ENCODE peak calls at places on chromosomes 6 and 20, in seven cellular contexts. One of them, this sample, is unnamed.

GRCh38 chr6:143696327-143697000 is 18.7 kb downstream of the PHACTR2 start:
- DNase-seq in colonic mucosa: no peak
- DNase-seq in WERI-Rb-1: no peak
- DNase-seq in lower lobe of right lung: no peak
- DNase-seq in RWPE1: no peak
- DNase-seq in HepG2: peak
- DNase-seq in fibroblast of pulmonary artery: no peak
- DNase-seq in this sample: no peak

GRCh38 chr6:43968110-43968965 is 158.9 kb downstream of the MRPL14 start:
- DNase-seq in lower lobe of right lung: no peak
- DNase-seq in HepG2: no peak
- DNase-seq in fibroblast of pulmonary artery: no peak
- DNase-seq in RWPE1: no peak
- DNase-seq in WERI-Rb-1: peak
- DNase-seq in colonic mucosa: no peak
- DNase-seq in this sample: no peak

GRCh38 chr6:132130530-132131298 is 179.5 kb upstream of the CCN2 start:
- DNase-seq in HepG2: no peak
- DNase-seq in fibroblast of pulmonary artery: peak
- DNase-seq in RWPE1: no peak
- DNase-seq in WERI-Rb-1: no peak
- DNase-seq in lower lobe of right lung: no peak
- DNase-seq in colonic mucosa: no peak
- DNase-seq in this sample: no peak

GRCh38 chr6:90818163-90818562 is 231.3 kb upstream of the MAP3K7 start:
- DNase-seq in fibroblast of pulmonary artery: no peak
- DNase-seq in RWPE1: no peak
- DNase-seq in colonic mucosa: no peak
- DNase-seq in lower lobe of right lung: no peak
- DNase-seq in WERI-Rb-1: no peak
- DNase-seq in HepG2: no peak
- DNase-seq in this sample: peak

GRCh38 chr6:139549561-139550070 is 175.2 kb upstream of the CITED2 start:
- DNase-seq in WERI-Rb-1: no peak
- DNase-seq in HepG2: no peak
- DNase-seq in colonic mucosa: no peak
- DNase-seq in fibroblast of pulmonary artery: no peak
- DNase-seq in RWPE1: peak
- DNase-seq in lower lobe of right lung: no peak
- DNase-seq in this sample: peak

GRCh38 chr6:159321267-159321666 is 152.1 kb downstream of the FNDC1 start:
- DNase-seq in fibroblast of pulmonary artery: no peak
- DNase-seq in WERI-Rb-1: no peak
- DNase-seq in HepG2: no peak
- DNase-seq in lower lobe of right lung: no peak
- DNase-seq in colonic mucosa: no peak
- DNase-seq in RWPE1: peak
- DNase-seq in this sample: no peak

GRCh38 chr6:140285471-140285870 is 911.0 kb upstream of the CITED2 start:
- DNase-seq in fibroblast of pulmonary artery: no peak
- DNase-seq in colonic mucosa: no peak
- DNase-seq in RWPE1: no peak
- DNase-seq in HepG2: no peak
- DNase-seq in WERI-Rb-1: no peak
- DNase-seq in lower lobe of right lung: no peak
- DNase-seq in this sample: no peak

GRCh38 chr20:50286609-50287008 is 96.0 kb downstream of the CEBPB start:
- DNase-seq in HepG2: no peak
- DNase-seq in lower lobe of right lung: no peak
- DNase-seq in WERI-Rb-1: no peak
- DNase-seq in fibroblast of pulmonary artery: peak
- DNase-seq in RWPE1: peak
- DNase-seq in colonic mucosa: no peak
- DNase-seq in this sample: peak

GRCh38 chr6:31400467-31401289 is 2.7 kb upstream of the MICA start:
- DNase-seq in HepG2: peak
- DNase-seq in lower lobe of right lung: peak
- DNase-seq in RWPE1: peak
- DNase-seq in fibroblast of pulmonary artery: peak
- DNase-seq in colonic mucosa: peak
- DNase-seq in WERI-Rb-1: no peak
- DNase-seq in this sample: peak

GRCh38 chr6:115896538-115897129 is 164.1 kb downstream of the FRK start:
- DNase-seq in colonic mucosa: no peak
- DNase-seq in fibroblast of pulmonary artery: peak
- DNase-seq in RWPE1: peak
- DNase-seq in HepG2: peak
- DNase-seq in lower lobe of right lung: no peak
- DNase-seq in WERI-Rb-1: no peak
- DNase-seq in this sample: peak

GRCh38 chr6:63634630-63635029 is 972 bp upstream of the PHF3 start:
- DNase-seq in WERI-Rb-1: peak
- DNase-seq in RWPE1: no peak
- DNase-seq in lower lobe of right lung: no peak
- DNase-seq in colonic mucosa: no peak
- DNase-seq in HepG2: peak
- DNase-seq in fibroblast of pulmonary artery: no peak
- DNase-seq in this sample: no peak

GRCh38 chr6:82178084-82178758 is 69.3 kb downstream of the IBTK start:
- DNase-seq in HepG2: peak
- DNase-seq in RWPE1: no peak
- DNase-seq in fibroblast of pulmonary artery: peak
- DNase-seq in WERI-Rb-1: no peak
- DNase-seq in lower lobe of right lung: no peak
- DNase-seq in colonic mucosa: no peak
- DNase-seq in this sample: peak
- TF ChIP-seq CTCF in HepG2: peak
- TF ChIP-seq CTCF in RWPE1: peak
- TF ChIP-seq CTCF in fibroblast of pulmonary artery: peak
- TF ChIP-seq CTCF in WERI-Rb-1: peak
- TF ChIP-seq CTCF in lower lobe of right lung: peak
- TF ChIP-seq CTCF in colonic mucosa: peak
- TF ChIP-seq CTCF in this sample: peak

GRCh38 chr6:156420172-156420993 is 356.8 kb upstream of the ARID1B start:
- DNase-seq in HepG2: no peak
- DNase-seq in lower lobe of right lung: no peak
- DNase-seq in WERI-Rb-1: no peak
- DNase-seq in RWPE1: no peak
- DNase-seq in colonic mucosa: no peak
- DNase-seq in fibroblast of pulmonary artery: peak
- DNase-seq in this sample: no peak
- TF ChIP-seq CTCF in HepG2: no peak
- TF ChIP-seq CTCF in lower lobe of right lung: no peak
- TF ChIP-seq CTCF in WERI-Rb-1: no peak
- TF ChIP-seq CTCF in RWPE1: no peak
- TF ChIP-seq CTCF in colonic mucosa: no peak
- TF ChIP-seq CTCF in fibroblast of pulmonary artery: no peak
- TF ChIP-seq CTCF in this sample: no peak

DNA sequence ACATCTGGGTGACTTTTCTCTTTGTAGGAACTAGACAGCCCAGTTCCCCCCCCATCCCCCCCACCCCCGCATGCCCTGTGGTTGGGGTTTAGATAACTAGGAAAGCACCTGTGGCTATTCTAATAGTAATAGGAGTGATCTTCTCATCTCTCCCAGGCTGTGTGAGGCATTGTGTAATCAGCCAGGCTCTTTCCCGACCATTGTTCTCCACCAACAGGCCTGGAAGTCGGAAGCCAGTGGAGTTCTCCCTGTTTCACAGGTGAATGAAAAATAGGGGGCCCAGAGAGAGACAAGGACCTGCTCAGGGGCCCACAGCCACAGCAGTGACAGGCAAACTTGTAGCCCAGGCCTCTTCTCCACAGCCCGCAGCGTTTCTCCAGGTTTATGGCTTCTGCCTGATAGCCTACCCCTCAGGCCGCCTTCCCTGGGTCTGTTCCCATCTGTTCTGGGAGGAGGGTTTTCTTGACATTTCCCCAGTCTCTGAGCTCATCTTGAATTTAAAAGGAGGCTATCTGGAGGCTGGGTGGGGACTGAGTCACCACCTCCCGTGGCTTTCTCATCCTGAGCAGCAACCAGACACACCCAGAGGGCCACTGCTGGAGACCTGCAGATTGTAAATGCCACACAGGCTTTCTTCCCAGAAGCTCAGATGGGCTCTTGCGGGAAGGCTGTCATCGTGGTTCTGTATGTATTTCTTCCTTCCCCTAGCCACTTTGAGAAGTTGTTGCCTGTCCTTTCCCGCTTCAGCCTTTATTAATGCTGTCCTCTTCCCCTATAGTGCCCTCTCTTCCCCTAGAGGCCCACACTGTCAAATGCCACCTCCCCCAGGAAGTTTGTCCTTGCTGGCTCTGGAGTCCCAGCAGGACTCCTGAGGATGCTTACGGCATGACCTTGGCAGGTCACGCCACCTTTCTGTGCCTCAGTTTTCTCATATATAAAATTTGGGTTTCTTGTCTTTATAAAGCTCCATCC is 75.9 kb upstream of the MYL9 start:
- DNase-seq in fibroblast of pulmonary artery: peak
- DNase-seq in lower lobe of right lung: no peak
- DNase-seq in WERI-Rb-1: no peak
- DNase-seq in colonic mucosa: peak
- DNase-seq in HepG2: peak
- DNase-seq in RWPE1: peak
- DNase-seq in this sample: peak
- TF ChIP-seq CTCF in fibroblast of pulmonary artery: no peak
- TF ChIP-seq CTCF in lower lobe of right lung: no peak
- TF ChIP-seq CTCF in WERI-Rb-1: no peak
- TF ChIP-seq CTCF in colonic mucosa: no peak
- TF ChIP-seq CTCF in HepG2: no peak
- TF ChIP-seq CTCF in RWPE1: no peak
- TF ChIP-seq CTCF in this sample: no peak

DNA sequence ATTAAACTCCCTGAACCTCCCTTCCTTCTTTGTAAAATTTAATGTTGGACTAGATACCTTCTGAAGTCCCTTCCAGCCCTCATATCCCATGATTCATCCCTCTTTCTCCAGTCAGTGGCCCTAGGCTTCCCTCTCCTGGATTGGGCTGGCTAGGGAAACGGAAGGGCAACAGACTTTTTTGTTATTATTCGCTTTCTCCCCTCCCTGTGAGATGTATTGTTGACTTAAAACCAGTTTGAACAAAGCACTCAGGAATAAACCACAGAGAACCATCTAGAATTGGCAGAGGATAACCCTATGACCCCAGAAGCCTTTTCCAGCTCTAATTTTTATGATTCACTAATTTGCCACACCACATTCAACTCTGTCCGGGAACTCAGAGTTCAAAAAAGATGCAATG is 239.7 kb upstream of the SUPT3H start:
- DNase-seq in fibroblast of pulmonary artery: peak
- DNase-seq in WERI-Rb-1: no peak
- DNase-seq in RWPE1: peak
- DNase-seq in HepG2: no peak
- DNase-seq in colonic mucosa: no peak
- DNase-seq in lower lobe of right lung: no peak
- DNase-seq in this sample: peak
- TF ChIP-seq CTCF in fibroblast of pulmonary artery: no peak
- TF ChIP-seq CTCF in WERI-Rb-1: no peak
- TF ChIP-seq CTCF in RWPE1: no peak
- TF ChIP-seq CTCF in HepG2: no peak
- TF ChIP-seq CTCF in colonic mucosa: no peak
- TF ChIP-seq CTCF in lower lobe of right lung: no peak
- TF ChIP-seq CTCF in this sample: peak

DNA sequence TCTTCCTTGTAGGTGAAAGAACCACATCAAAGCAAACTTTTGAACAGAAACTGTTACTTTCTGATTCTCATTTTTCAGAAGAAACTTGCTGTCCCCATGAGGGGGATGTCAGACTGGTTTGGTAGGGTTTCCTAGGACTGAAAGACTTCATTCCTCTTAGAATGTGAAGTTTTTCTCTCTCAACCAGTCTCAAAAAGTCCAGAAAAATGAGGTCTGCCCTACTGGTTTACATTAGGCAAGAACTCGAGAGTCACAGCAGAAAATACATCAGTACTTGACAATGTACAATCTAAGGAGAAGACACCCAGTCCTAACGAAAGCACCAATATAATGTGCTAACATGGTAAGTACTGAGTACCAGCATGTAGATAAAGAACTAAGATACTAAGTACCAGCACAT is 12.7 kb upstream of the NHLRC1 start:
- DNase-seq in lower lobe of right lung: no peak
- DNase-seq in WERI-Rb-1: no peak
- DNase-seq in fibroblast of pulmonary artery: no peak
- DNase-seq in HepG2: no peak
- DNase-seq in RWPE1: no peak
- DNase-seq in colonic mucosa: no peak
- DNase-seq in this sample: no peak
- TF ChIP-seq CTCF in lower lobe of right lung: no peak
- TF ChIP-seq CTCF in WERI-Rb-1: no peak
- TF ChIP-seq CTCF in fibroblast of pulmonary artery: no peak
- TF ChIP-seq CTCF in HepG2: no peak
- TF ChIP-seq CTCF in RWPE1: no peak
- TF ChIP-seq CTCF in colonic mucosa: no peak
- TF ChIP-seq CTCF in this sample: no peak

DNA sequence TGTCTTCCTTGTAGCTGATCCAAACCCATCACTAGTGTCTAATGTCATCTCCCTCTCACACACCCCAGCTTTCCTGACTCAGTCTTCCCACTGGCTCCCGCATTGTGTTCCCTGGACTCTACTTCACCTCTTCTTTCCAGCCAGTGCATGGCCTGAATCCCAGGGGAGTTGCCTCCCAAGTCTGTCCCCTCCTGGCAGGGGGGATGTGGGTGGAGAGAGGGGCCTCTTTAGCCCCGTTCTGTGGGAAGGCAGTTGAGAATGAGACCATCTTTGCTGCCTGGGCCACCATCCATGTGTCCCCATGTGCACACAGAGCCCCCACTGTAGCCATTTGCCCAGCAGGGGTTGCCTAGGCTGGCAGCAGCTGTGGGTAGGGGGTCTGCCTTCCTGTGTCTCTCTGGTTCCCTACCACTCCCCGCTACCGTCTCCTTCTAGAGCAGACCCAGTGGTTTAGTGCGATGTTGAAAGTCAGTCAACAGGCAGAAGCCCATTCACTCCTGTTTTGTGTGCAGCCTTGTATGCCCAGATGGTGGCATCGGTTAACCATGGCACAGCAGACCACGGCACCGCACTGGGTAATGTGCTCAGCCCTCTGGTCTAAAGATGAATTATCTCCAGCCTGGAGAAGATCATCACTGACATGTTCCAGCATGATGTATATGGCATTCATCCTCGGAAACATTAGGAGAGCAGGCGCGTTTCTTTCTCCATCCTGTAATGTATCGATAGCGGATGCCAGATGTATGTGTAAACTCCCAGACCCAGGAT is 178.8 kb upstream of the SNX9 start:
- DNase-seq in colonic mucosa: no peak
- DNase-seq in RWPE1: peak
- DNase-seq in lower lobe of right lung: no peak
- DNase-seq in WERI-Rb-1: peak
- DNase-seq in fibroblast of pulmonary artery: peak
- DNase-seq in HepG2: no peak
- DNase-seq in this sample: peak
- TF ChIP-seq CTCF in colonic mucosa: no peak
- TF ChIP-seq CTCF in RWPE1: peak
- TF ChIP-seq CTCF in lower lobe of right lung: no peak
- TF ChIP-seq CTCF in WERI-Rb-1: peak
- TF ChIP-seq CTCF in fibroblast of pulmonary artery: no peak
- TF ChIP-seq CTCF in HepG2: peak
- TF ChIP-seq CTCF in this sample: peak

This sample was measured in epithelial cell of esophagus.